ENCODE peak calls at places on chromosomes 12 and 14, in five cellular contexts. One of them, this sample, is unnamed.

GRCh38 chr12:11595080-11595479 is 54.4 kb upstream of the ETV6 start:
- DNase-seq in heart left ventricle: no peak
- DNase-seq in H7: no peak
- DNase-seq in B cell: no peak
- DNase-seq in HCEC 1CT: no peak
- DNase-seq in this sample: no peak

GRCh38 chr12:107929436-107929835 is 154.9 kb downstream of the ASCL4 start:
- DNase-seq in heart left ventricle: no peak
- DNase-seq in H7: peak
- DNase-seq in B cell: no peak
- DNase-seq in HCEC 1CT: peak
- DNase-seq in this sample: peak

GRCh38 chr14:96103075-96103474 is 63.9 kb downstream of the C14orf132 start:
- DNase-seq in heart left ventricle: no peak
- DNase-seq in H7: no peak
- DNase-seq in B cell: no peak
- DNase-seq in HCEC 1CT: no peak
- DNase-seq in this sample: no peak

GRCh38 chr12:1503281-1503711 is 91.1 kb downstream of the FBXL14 start:
- DNase-seq in heart left ventricle: no peak
- DNase-seq in H7: peak
- DNase-seq in B cell: no peak
- DNase-seq in HCEC 1CT: no peak
- DNase-seq in this sample: no peak

GRCh38 chr14:61925043-61925442 is 162.8 kb downstream of the SNAPC1 start:
- DNase-seq in heart left ventricle: no peak
- DNase-seq in H7: no peak
- DNase-seq in B cell: peak
- DNase-seq in HCEC 1CT: peak
- DNase-seq in this sample: peak

GRCh38 chr12:16526693-16527092 is 79.3 kb downstream of the LMO3 start:
- DNase-seq in heart left ventricle: no peak
- DNase-seq in H7: no peak
- DNase-seq in B cell: no peak
- DNase-seq in HCEC 1CT: peak
- DNase-seq in this sample: no peak

GRCh38 chr12:47747596-47748506 is 10.8 kb downstream of the RAPGEF3 start:
- DNase-seq in heart left ventricle: peak
- DNase-seq in H7: no peak
- DNase-seq in B cell: no peak
- DNase-seq in HCEC 1CT: no peak
- DNase-seq in this sample: no peak

GRCh38 chr14:41785696-41786095 is 179.0 kb downstream of the LRFN5 start:
- DNase-seq in heart left ventricle: no peak
- DNase-seq in H7: peak
- DNase-seq in B cell: no peak
- DNase-seq in HCEC 1CT: no peak
- DNase-seq in this sample: no peak

GRCh38 chr14:41718477-41719166 is 111.9 kb downstream of the LRFN5 start:
- DNase-seq in heart left ventricle: no peak
- DNase-seq in H7: no peak
- DNase-seq in B cell: peak
- DNase-seq in HCEC 1CT: no peak
- DNase-seq in this sample: no peak